ENCODE peak calls at places on chromosomes 16 and 17, in seven cellular contexts. One of them, this sample, is unnamed.

GRCh38 chr16:28538733-28539596 is at the start of gene NUPR1:
- DNase-seq in activated CD8-positive, alpha-beta memory T cell treated with anti-CD3 and anti-CD28 coated beads, Interleukin-2, amount 50 U/mL, for 4 hours: no peak
- DNase-seq in stimulated activated CD8-positive, alpha-beta memory T cell treated with anti-CD3 and anti-CD28 coated beads, Interleukin-7, amount 100 ng/mL, for 24 hours: no peak
- DNase-seq in stimulated activated CD4-positive, alpha-beta T cell treated with anti-CD3 and anti-CD28 coated beads, Interleukin-2, amount 100 ng/mL, for 48 hours: no peak
- DNase-seq in T-helper 2 cell: no peak
- DNase-seq in K562: no peak
- DNase-seq in M059J: peak
- DNase-seq in this sample: peak

GRCh38 chr16:59432934-59433333 is 698.8 kb upstream of the GOT2 start:
- DNase-seq in stimulated activated CD8-positive, alpha-beta memory T cell treated with anti-CD3 and anti-CD28 coated beads, Interleukin-7, amount 100 ng/mL, for 24 hours: no peak
- DNase-seq in stimulated activated CD4-positive, alpha-beta T cell treated with anti-CD3 and anti-CD28 coated beads, Interleukin-2, amount 100 ng/mL, for 48 hours: no peak
- DNase-seq in K562: no peak
- DNase-seq in T-helper 2 cell: no peak
- DNase-seq in activated CD8-positive, alpha-beta memory T cell treated with anti-CD3 and anti-CD28 coated beads, Interleukin-2, amount 50 U/mL, for 4 hours: no peak
- DNase-seq in M059J: peak
- DNase-seq in this sample: no peak

GRCh38 chr17:79074650-79075432 is at the start of gene ENGASE:
- DNase-seq in T-helper 2 cell: peak
- DNase-seq in K562: peak
- DNase-seq in activated CD8-positive, alpha-beta memory T cell treated with anti-CD3 and anti-CD28 coated beads, Interleukin-2, amount 50 U/mL, for 4 hours: peak
- DNase-seq in stimulated activated CD8-positive, alpha-beta memory T cell treated with anti-CD3 and anti-CD28 coated beads, Interleukin-7, amount 100 ng/mL, for 24 hours: peak
- DNase-seq in M059J: peak
- DNase-seq in stimulated activated CD4-positive, alpha-beta T cell treated with anti-CD3 and anti-CD28 coated beads, Interleukin-2, amount 100 ng/mL, for 48 hours: peak
- DNase-seq in this sample: peak

GRCh38 chr16:47056704-47057630 is 83.5 kb upstream of the DNAJA2 start:
- DNase-seq in M059J: no peak
- DNase-seq in K562: no peak
- DNase-seq in T-helper 2 cell: no peak
- DNase-seq in stimulated activated CD8-positive, alpha-beta memory T cell treated with anti-CD3 and anti-CD28 coated beads, Interleukin-7, amount 100 ng/mL, for 24 hours: no peak
- DNase-seq in stimulated activated CD4-positive, alpha-beta T cell treated with anti-CD3 and anti-CD28 coated beads, Interleukin-2, amount 100 ng/mL, for 48 hours: no peak
- DNase-seq in activated CD8-positive, alpha-beta memory T cell treated with anti-CD3 and anti-CD28 coated beads, Interleukin-2, amount 50 U/mL, for 4 hours: no peak
- DNase-seq in this sample: no peak

GRCh38 chr16:85123891-85124635 is 11.8 kb upstream of the CIBAR2 start:
- DNase-seq in K562: no peak
- DNase-seq in T-helper 2 cell: no peak
- DNase-seq in stimulated activated CD8-positive, alpha-beta memory T cell treated with anti-CD3 and anti-CD28 coated beads, Interleukin-7, amount 100 ng/mL, for 24 hours: no peak
- DNase-seq in stimulated activated CD4-positive, alpha-beta T cell treated with anti-CD3 and anti-CD28 coated beads, Interleukin-2, amount 100 ng/mL, for 48 hours: no peak
- DNase-seq in activated CD8-positive, alpha-beta memory T cell treated with anti-CD3 and anti-CD28 coated beads, Interleukin-2, amount 50 U/mL, for 4 hours: no peak
- DNase-seq in M059J: peak
- DNase-seq in this sample: no peak

GRCh38 chr16:1152651-1153259 is at the start of gene CACNA1H:
- DNase-seq in stimulated activated CD8-positive, alpha-beta memory T cell treated with anti-CD3 and anti-CD28 coated beads, Interleukin-7, amount 100 ng/mL, for 24 hours: peak
- DNase-seq in T-helper 2 cell: peak
- DNase-seq in stimulated activated CD4-positive, alpha-beta T cell treated with anti-CD3 and anti-CD28 coated beads, Interleukin-2, amount 100 ng/mL, for 48 hours: peak
- DNase-seq in activated CD8-positive, alpha-beta memory T cell treated with anti-CD3 and anti-CD28 coated beads, Interleukin-2, amount 50 U/mL, for 4 hours: peak
- DNase-seq in K562: peak
- DNase-seq in M059J: no peak
- DNase-seq in this sample: no peak

GRCh38 chr16:10940501-10941079 is 1.7 kb downstream of the DEXI start:
- DNase-seq in stimulated activated CD4-positive, alpha-beta T cell treated with anti-CD3 and anti-CD28 coated beads, Interleukin-2, amount 100 ng/mL, for 48 hours: no peak
- DNase-seq in stimulated activated CD8-positive, alpha-beta memory T cell treated with anti-CD3 and anti-CD28 coated beads, Interleukin-7, amount 100 ng/mL, for 24 hours: no peak
- DNase-seq in T-helper 2 cell: no peak
- DNase-seq in K562: no peak
- DNase-seq in M059J: peak
- DNase-seq in activated CD8-positive, alpha-beta memory T cell treated with anti-CD3 and anti-CD28 coated beads, Interleukin-2, amount 50 U/mL, for 4 hours: no peak
- DNase-seq in this sample: no peak

GRCh38 chr16:58661199-58661830 is 23.3 kb downstream of the SLC38A7 start:
- DNase-seq in T-helper 2 cell: no peak
- DNase-seq in stimulated activated CD4-positive, alpha-beta T cell treated with anti-CD3 and anti-CD28 coated beads, Interleukin-2, amount 100 ng/mL, for 48 hours: no peak
- DNase-seq in M059J: peak
- DNase-seq in K562: peak
- DNase-seq in activated CD8-positive, alpha-beta memory T cell treated with anti-CD3 and anti-CD28 coated beads, Interleukin-2, amount 50 U/mL, for 4 hours: no peak
- DNase-seq in stimulated activated CD8-positive, alpha-beta memory T cell treated with anti-CD3 and anti-CD28 coated beads, Interleukin-7, amount 100 ng/mL, for 24 hours: no peak
- DNase-seq in this sample: no peak

GRCh38 chr17:50147841-50148225 is 2.6 kb downstream of the PPP1R9B start:
- DNase-seq in T-helper 2 cell: no peak
- DNase-seq in stimulated activated CD8-positive, alpha-beta memory T cell treated with anti-CD3 and anti-CD28 coated beads, Interleukin-7, amount 100 ng/mL, for 24 hours: no peak
- DNase-seq in stimulated activated CD4-positive, alpha-beta T cell treated with anti-CD3 and anti-CD28 coated beads, Interleukin-2, amount 100 ng/mL, for 48 hours: no peak
- DNase-seq in activated CD8-positive, alpha-beta memory T cell treated with anti-CD3 and anti-CD28 coated beads, Interleukin-2, amount 50 U/mL, for 4 hours: no peak
- DNase-seq in K562: no peak
- DNase-seq in M059J: peak
- DNase-seq in this sample: no peak

GRCh38 chr16:78289844-78290277 is 190.4 kb downstream of the WWOX start:
- DNase-seq in stimulated activated CD8-positive, alpha-beta memory T cell treated with anti-CD3 and anti-CD28 coated beads, Interleukin-7, amount 100 ng/mL, for 24 hours: no peak
- DNase-seq in stimulated activated CD4-positive, alpha-beta T cell treated with anti-CD3 and anti-CD28 coated beads, Interleukin-2, amount 100 ng/mL, for 48 hours: no peak
- DNase-seq in T-helper 2 cell: no peak
- DNase-seq in K562: no peak
- DNase-seq in activated CD8-positive, alpha-beta memory T cell treated with anti-CD3 and anti-CD28 coated beads, Interleukin-2, amount 50 U/mL, for 4 hours: no peak
- DNase-seq in M059J: no peak
- DNase-seq in this sample: no peak

GRCh38 chr17:32646941-32647340 is 160.1 kb downstream of the CDK5R1 start:
- DNase-seq in M059J: no peak
- DNase-seq in stimulated activated CD8-positive, alpha-beta memory T cell treated with anti-CD3 and anti-CD28 coated beads, Interleukin-7, amount 100 ng/mL, for 24 hours: no peak
- DNase-seq in activated CD8-positive, alpha-beta memory T cell treated with anti-CD3 and anti-CD28 coated beads, Interleukin-2, amount 50 U/mL, for 4 hours: no peak
- DNase-seq in stimulated activated CD4-positive, alpha-beta T cell treated with anti-CD3 and anti-CD28 coated beads, Interleukin-2, amount 100 ng/mL, for 48 hours: no peak
- DNase-seq in T-helper 2 cell: no peak
- DNase-seq in K562: no peak
- DNase-seq in this sample: no peak

GRCh38 chr17:31598388-31598760 is 206.9 kb downstream of the RAB11FIP4 start:
- DNase-seq in T-helper 2 cell: no peak
- DNase-seq in activated CD8-positive, alpha-beta memory T cell treated with anti-CD3 and anti-CD28 coated beads, Interleukin-2, amount 50 U/mL, for 4 hours: no peak
- DNase-seq in stimulated activated CD4-positive, alpha-beta T cell treated with anti-CD3 and anti-CD28 coated beads, Interleukin-2, amount 100 ng/mL, for 48 hours: no peak
- DNase-seq in K562: no peak
- DNase-seq in stimulated activated CD8-positive, alpha-beta memory T cell treated with anti-CD3 and anti-CD28 coated beads, Interleukin-7, amount 100 ng/mL, for 24 hours: no peak
- DNase-seq in M059J: no peak
- DNase-seq in this sample: no peak

GRCh38 chr16:84281077-84281476 is 13.6 kb upstream of the WFDC1 start:
- DNase-seq in stimulated activated CD8-positive, alpha-beta memory T cell treated with anti-CD3 and anti-CD28 coated beads, Interleukin-7, amount 100 ng/mL, for 24 hours: no peak
- DNase-seq in activated CD8-positive, alpha-beta memory T cell treated with anti-CD3 and anti-CD28 coated beads, Interleukin-2, amount 50 U/mL, for 4 hours: no peak
- DNase-seq in T-helper 2 cell: no peak
- DNase-seq in M059J: no peak
- DNase-seq in stimulated activated CD4-positive, alpha-beta T cell treated with anti-CD3 and anti-CD28 coated beads, Interleukin-2, amount 100 ng/mL, for 48 hours: no peak
- DNase-seq in K562: peak
- DNase-seq in this sample: no peak

GRCh38 chr16:24507959-24508358 is 31.4 kb upstream of the RBBP6 start:
- DNase-seq in K562: no peak
- DNase-seq in activated CD8-positive, alpha-beta memory T cell treated with anti-CD3 and anti-CD28 coated beads, Interleukin-2, amount 50 U/mL, for 4 hours: no peak
- DNase-seq in M059J: no peak
- DNase-seq in T-helper 2 cell: no peak
- DNase-seq in stimulated activated CD4-positive, alpha-beta T cell treated with anti-CD3 and anti-CD28 coated beads, Interleukin-2, amount 100 ng/mL, for 48 hours: no peak
- DNase-seq in stimulated activated CD8-positive, alpha-beta memory T cell treated with anti-CD3 and anti-CD28 coated beads, Interleukin-7, amount 100 ng/mL, for 24 hours: no peak
- DNase-seq in this sample: no peak

GRCh38 chr16:2514333-2515179 is 804 bp downstream of the ATP6V0C start:
- DNase-seq in T-helper 2 cell: peak
- DNase-seq in M059J: no peak
- DNase-seq in K562: peak
- DNase-seq in stimulated activated CD8-positive, alpha-beta memory T cell treated with anti-CD3 and anti-CD28 coated beads, Interleukin-7, amount 100 ng/mL, for 24 hours: no peak
- DNase-seq in activated CD8-positive, alpha-beta memory T cell treated with anti-CD3 and anti-CD28 coated beads, Interleukin-2, amount 50 U/mL, for 4 hours: no peak
- DNase-seq in stimulated activated CD4-positive, alpha-beta T cell treated with anti-CD3 and anti-CD28 coated beads, Interleukin-2, amount 100 ng/mL, for 48 hours: no peak
- DNase-seq in this sample: no peak

GRCh38 chr16:49902908-49903307 is 47.0 kb upstream of the ZNF423 start:
- DNase-seq in K562: no peak
- DNase-seq in activated CD8-positive, alpha-beta memory T cell treated with anti-CD3 and anti-CD28 coated beads, Interleukin-2, amount 50 U/mL, for 4 hours: no peak
- DNase-seq in M059J: no peak
- DNase-seq in stimulated activated CD8-positive, alpha-beta memory T cell treated with anti-CD3 and anti-CD28 coated beads, Interleukin-7, amount 100 ng/mL, for 24 hours: no peak
- DNase-seq in stimulated activated CD4-positive, alpha-beta T cell treated with anti-CD3 and anti-CD28 coated beads, Interleukin-2, amount 100 ng/mL, for 48 hours: no peak
- DNase-seq in T-helper 2 cell: no peak
- DNase-seq in this sample: no peak

GRCh38 chr17:80261159-80261894 is 675 bp downstream of the RNF213 start:
- DNase-seq in K562: peak
- DNase-seq in M059J: peak
- DNase-seq in stimulated activated CD4-positive, alpha-beta T cell treated with anti-CD3 and anti-CD28 coated beads, Interleukin-2, amount 100 ng/mL, for 48 hours: peak
- DNase-seq in T-helper 2 cell: peak
- DNase-seq in activated CD8-positive, alpha-beta memory T cell treated with anti-CD3 and anti-CD28 coated beads, Interleukin-2, amount 50 U/mL, for 4 hours: peak
- DNase-seq in stimulated activated CD8-positive, alpha-beta memory T cell treated with anti-CD3 and anti-CD28 coated beads, Interleukin-7, amount 100 ng/mL, for 24 hours: no peak
- DNase-seq in this sample: peak

GRCh38 chr16:55091213-55091870 is 160.7 kb downstream of the IRX5 start:
- DNase-seq in stimulated activated CD4-positive, alpha-beta T cell treated with anti-CD3 and anti-CD28 coated beads, Interleukin-2, amount 100 ng/mL, for 48 hours: no peak
- DNase-seq in M059J: no peak
- DNase-seq in stimulated activated CD8-positive, alpha-beta memory T cell treated with anti-CD3 and anti-CD28 coated beads, Interleukin-7, amount 100 ng/mL, for 24 hours: no peak
- DNase-seq in T-helper 2 cell: no peak
- DNase-seq in activated CD8-positive, alpha-beta memory T cell treated with anti-CD3 and anti-CD28 coated beads, Interleukin-2, amount 50 U/mL, for 4 hours: no peak
- DNase-seq in K562: no peak
- DNase-seq in this sample: no peak

GRCh38 chr17:53032861-53033271 is 789.9 kb upstream of the KIF2B start:
- DNase-seq in T-helper 2 cell: no peak
- DNase-seq in stimulated activated CD8-positive, alpha-beta memory T cell treated with anti-CD3 and anti-CD28 coated beads, Interleukin-7, amount 100 ng/mL, for 24 hours: no peak
- DNase-seq in stimulated activated CD4-positive, alpha-beta T cell treated with anti-CD3 and anti-CD28 coated beads, Interleukin-2, amount 100 ng/mL, for 48 hours: no peak
- DNase-seq in M059J: peak
- DNase-seq in activated CD8-positive, alpha-beta memory T cell treated with anti-CD3 and anti-CD28 coated beads, Interleukin-2, amount 50 U/mL, for 4 hours: no peak
- DNase-seq in K562: no peak
- DNase-seq in this sample: no peak

GRCh38 chr17:76840884-76841775 is 27.1 kb upstream of the MGAT5B start:
- DNase-seq in stimulated activated CD4-positive, alpha-beta T cell treated with anti-CD3 and anti-CD28 coated beads, Interleukin-2, amount 100 ng/mL, for 48 hours: no peak
- DNase-seq in T-helper 2 cell: no peak
- DNase-seq in activated CD8-positive, alpha-beta memory T cell treated with anti-CD3 and anti-CD28 coated beads, Interleukin-2, amount 50 U/mL, for 4 hours: no peak
- DNase-seq in K562: peak
- DNase-seq in stimulated activated CD8-positive, alpha-beta memory T cell treated with anti-CD3 and anti-CD28 coated beads, Interleukin-7, amount 100 ng/mL, for 24 hours: no peak
- DNase-seq in M059J: peak
- DNase-seq in this sample: no peak

GRCh38 chr16:85891033-85891775 is 7.8 kb upstream of the IRF8 start:
- DNase-seq in T-helper 2 cell: no peak
- DNase-seq in K562: no peak
- DNase-seq in stimulated activated CD8-positive, alpha-beta memory T cell treated with anti-CD3 and anti-CD28 coated beads, Interleukin-7, amount 100 ng/mL, for 24 hours: no peak
- DNase-seq in activated CD8-positive, alpha-beta memory T cell treated with anti-CD3 and anti-CD28 coated beads, Interleukin-2, amount 50 U/mL, for 4 hours: no peak
- DNase-seq in stimulated activated CD4-positive, alpha-beta T cell treated with anti-CD3 and anti-CD28 coated beads, Interleukin-2, amount 100 ng/mL, for 48 hours: no peak
- DNase-seq in M059J: peak
- DNase-seq in this sample: no peak

GRCh38 chr16:10827691-10828341 is 9.2 kb upstream of the TVP23A start:
- DNase-seq in stimulated activated CD8-positive, alpha-beta memory T cell treated with anti-CD3 and anti-CD28 coated beads, Interleukin-7, amount 100 ng/mL, for 24 hours: no peak
- DNase-seq in activated CD8-positive, alpha-beta memory T cell treated with anti-CD3 and anti-CD28 coated beads, Interleukin-2, amount 50 U/mL, for 4 hours: no peak
- DNase-seq in M059J: peak
- DNase-seq in stimulated activated CD4-positive, alpha-beta T cell treated with anti-CD3 and anti-CD28 coated beads, Interleukin-2, amount 100 ng/mL, for 48 hours: no peak
- DNase-seq in K562: no peak
- DNase-seq in T-helper 2 cell: no peak
- DNase-seq in this sample: no peak

GRCh38 chr17:27207073-27207511 is 86.8 kb upstream of the WSB1 start:
- DNase-seq in activated CD8-positive, alpha-beta memory T cell treated with anti-CD3 and anti-CD28 coated beads, Interleukin-2, amount 50 U/mL, for 4 hours: no peak
- DNase-seq in T-helper 2 cell: no peak
- DNase-seq in stimulated activated CD8-positive, alpha-beta memory T cell treated with anti-CD3 and anti-CD28 coated beads, Interleukin-7, amount 100 ng/mL, for 24 hours: no peak
- DNase-seq in stimulated activated CD4-positive, alpha-beta T cell treated with anti-CD3 and anti-CD28 coated beads, Interleukin-2, amount 100 ng/mL, for 48 hours: no peak
- DNase-seq in K562: no peak
- DNase-seq in M059J: peak
- DNase-seq in this sample: no peak

GRCh38 chr17:71423871-71424546 is 696.8 kb upstream of the SOX9 start:
- DNase-seq in stimulated activated CD4-positive, alpha-beta T cell treated with anti-CD3 and anti-CD28 coated beads, Interleukin-2, amount 100 ng/mL, for 48 hours: no peak
- DNase-seq in M059J: peak
- DNase-seq in activated CD8-positive, alpha-beta memory T cell treated with anti-CD3 and anti-CD28 coated beads, Interleukin-2, amount 50 U/mL, for 4 hours: no peak
- DNase-seq in T-helper 2 cell: no peak
- DNase-seq in K562: no peak
- DNase-seq in stimulated activated CD8-positive, alpha-beta memory T cell treated with anti-CD3 and anti-CD28 coated beads, Interleukin-7, amount 100 ng/mL, for 24 hours: no peak
- DNase-seq in this sample: no peak

GRCh38 chr17:79026345-79027273 is 2.6 kb downstream of the C1QTNF1 start:
- DNase-seq in M059J: peak
- DNase-seq in activated CD8-positive, alpha-beta memory T cell treated with anti-CD3 and anti-CD28 coated beads, Interleukin-2, amount 50 U/mL, for 4 hours: no peak
- DNase-seq in stimulated activated CD8-positive, alpha-beta memory T cell treated with anti-CD3 and anti-CD28 coated beads, Interleukin-7, amount 100 ng/mL, for 24 hours: no peak
- DNase-seq in T-helper 2 cell: no peak
- DNase-seq in stimulated activated CD4-positive, alpha-beta T cell treated with anti-CD3 and anti-CD28 coated beads, Interleukin-2, amount 100 ng/mL, for 48 hours: no peak
- DNase-seq in K562: no peak
- DNase-seq in this sample: peak

GRCh38 chr16:35575432-35575821 is 2116.0 kb downstream of the TP53TG3F start:
- DNase-seq in T-helper 2 cell: no peak
- DNase-seq in K562: no peak
- DNase-seq in activated CD8-positive, alpha-beta memory T cell treated with anti-CD3 and anti-CD28 coated beads, Interleukin-2, amount 50 U/mL, for 4 hours: no peak
- DNase-seq in M059J: no peak
- DNase-seq in stimulated activated CD8-positive, alpha-beta memory T cell treated with anti-CD3 and anti-CD28 coated beads, Interleukin-7, amount 100 ng/mL, for 24 hours: no peak
- DNase-seq in stimulated activated CD4-positive, alpha-beta T cell treated with anti-CD3 and anti-CD28 coated beads, Interleukin-2, amount 100 ng/mL, for 48 hours: no peak
- DNase-seq in this sample: no peak

GRCh38 chr17:19386276-19386863 is 620 bp downstream of the MFAP4 start:
- DNase-seq in stimulated activated CD4-positive, alpha-beta T cell treated with anti-CD3 and anti-CD28 coated beads, Interleukin-2, amount 100 ng/mL, for 48 hours: no peak
- DNase-seq in T-helper 2 cell: no peak
- DNase-seq in activated CD8-positive, alpha-beta memory T cell treated with anti-CD3 and anti-CD28 coated beads, Interleukin-2, amount 50 U/mL, for 4 hours: no peak
- DNase-seq in M059J: peak
- DNase-seq in stimulated activated CD8-positive, alpha-beta memory T cell treated with anti-CD3 and anti-CD28 coated beads, Interleukin-7, amount 100 ng/mL, for 24 hours: no peak
- DNase-seq in K562: no peak
- DNase-seq in this sample: peak

GRCh38 chr17:40511667-40512221 is 10.3 kb upstream of the TNS4 start:
- DNase-seq in M059J: no peak
- DNase-seq in T-helper 2 cell: no peak
- DNase-seq in stimulated activated CD4-positive, alpha-beta T cell treated with anti-CD3 and anti-CD28 coated beads, Interleukin-2, amount 100 ng/mL, for 48 hours: no peak
- DNase-seq in K562: no peak
- DNase-seq in activated CD8-positive, alpha-beta memory T cell treated with anti-CD3 and anti-CD28 coated beads, Interleukin-2, amount 50 U/mL, for 4 hours: no peak
- DNase-seq in stimulated activated CD8-positive, alpha-beta memory T cell treated with anti-CD3 and anti-CD28 coated beads, Interleukin-7, amount 100 ng/mL, for 24 hours: no peak
- DNase-seq in this sample: no peak

GRCh38 chr17:79748296-79749099 is 17.8 kb downstream of the ENPP7 start:
- DNase-seq in stimulated activated CD4-positive, alpha-beta T cell treated with anti-CD3 and anti-CD28 coated beads, Interleukin-2, amount 100 ng/mL, for 48 hours: no peak
- DNase-seq in activated CD8-positive, alpha-beta memory T cell treated with anti-CD3 and anti-CD28 coated beads, Interleukin-2, amount 50 U/mL, for 4 hours: no peak
- DNase-seq in M059J: no peak
- DNase-seq in stimulated activated CD8-positive, alpha-beta memory T cell treated with anti-CD3 and anti-CD28 coated beads, Interleukin-7, amount 100 ng/mL, for 24 hours: no peak
- DNase-seq in T-helper 2 cell: no peak
- DNase-seq in K562: no peak
- DNase-seq in this sample: no peak

GRCh38 chr17:14297161-14297851 is 3.6 kb upstream of the HS3ST3B1 start:
- DNase-seq in stimulated activated CD4-positive, alpha-beta T cell treated with anti-CD3 and anti-CD28 coated beads, Interleukin-2, amount 100 ng/mL, for 48 hours: no peak
- DNase-seq in M059J: peak
- DNase-seq in stimulated activated CD8-positive, alpha-beta memory T cell treated with anti-CD3 and anti-CD28 coated beads, Interleukin-7, amount 100 ng/mL, for 24 hours: no peak
- DNase-seq in K562: no peak
- DNase-seq in activated CD8-positive, alpha-beta memory T cell treated with anti-CD3 and anti-CD28 coated beads, Interleukin-2, amount 50 U/mL, for 4 hours: peak
- DNase-seq in T-helper 2 cell: peak
- DNase-seq in this sample: no peak

GRCh38 chr16:23060458-23061320 is 88.6 kb downstream of the USP31 start:
- DNase-seq in M059J: peak
- DNase-seq in T-helper 2 cell: no peak
- DNase-seq in K562: peak
- DNase-seq in stimulated activated CD8-positive, alpha-beta memory T cell treated with anti-CD3 and anti-CD28 coated beads, Interleukin-7, amount 100 ng/mL, for 24 hours: peak
- DNase-seq in activated CD8-positive, alpha-beta memory T cell treated with anti-CD3 and anti-CD28 coated beads, Interleukin-2, amount 50 U/mL, for 4 hours: peak
- DNase-seq in stimulated activated CD4-positive, alpha-beta T cell treated with anti-CD3 and anti-CD28 coated beads, Interleukin-2, amount 100 ng/mL, for 48 hours: peak
- DNase-seq in this sample: peak

GRCh38 chr16:78822509-78822908 is 723.1 kb downstream of the WWOX start:
- DNase-seq in activated CD8-positive, alpha-beta memory T cell treated with anti-CD3 and anti-CD28 coated beads, Interleukin-2, amount 50 U/mL, for 4 hours: no peak
- DNase-seq in K562: no peak
- DNase-seq in stimulated activated CD4-positive, alpha-beta T cell treated with anti-CD3 and anti-CD28 coated beads, Interleukin-2, amount 100 ng/mL, for 48 hours: no peak
- DNase-seq in stimulated activated CD8-positive, alpha-beta memory T cell treated with anti-CD3 and anti-CD28 coated beads, Interleukin-7, amount 100 ng/mL, for 24 hours: no peak
- DNase-seq in M059J: no peak
- DNase-seq in T-helper 2 cell: no peak
- DNase-seq in this sample: no peak

GRCh38 chr17:50469005-50469605 is 425 bp upstream of the CHAD start:
- DNase-seq in T-helper 2 cell: no peak
- DNase-seq in M059J: no peak
- DNase-seq in K562: no peak
- DNase-seq in activated CD8-positive, alpha-beta memory T cell treated with anti-CD3 and anti-CD28 coated beads, Interleukin-2, amount 50 U/mL, for 4 hours: no peak
- DNase-seq in stimulated activated CD4-positive, alpha-beta T cell treated with anti-CD3 and anti-CD28 coated beads, Interleukin-2, amount 100 ng/mL, for 48 hours: no peak
- DNase-seq in stimulated activated CD8-positive, alpha-beta memory T cell treated with anti-CD3 and anti-CD28 coated beads, Interleukin-7, amount 100 ng/mL, for 24 hours: no peak
- DNase-seq in this sample: no peak

GRCh38 chr17:28384281-28385036 is 13.0 kb downstream of the SARM1 start:
- DNase-seq in stimulated activated CD8-positive, alpha-beta memory T cell treated with anti-CD3 and anti-CD28 coated beads, Interleukin-7, amount 100 ng/mL, for 24 hours: no peak
- DNase-seq in T-helper 2 cell: peak
- DNase-seq in activated CD8-positive, alpha-beta memory T cell treated with anti-CD3 and anti-CD28 coated beads, Interleukin-2, amount 50 U/mL, for 4 hours: peak
- DNase-seq in stimulated activated CD4-positive, alpha-beta T cell treated with anti-CD3 and anti-CD28 coated beads, Interleukin-2, amount 100 ng/mL, for 48 hours: peak
- DNase-seq in M059J: no peak
- DNase-seq in K562: no peak
- DNase-seq in this sample: no peak

GRCh38 chr17:29051194-29051593 is 8.3 kb downstream of the PIPOX start:
- DNase-seq in stimulated activated CD4-positive, alpha-beta T cell treated with anti-CD3 and anti-CD28 coated beads, Interleukin-2, amount 100 ng/mL, for 48 hours: no peak
- DNase-seq in T-helper 2 cell: no peak
- DNase-seq in activated CD8-positive, alpha-beta memory T cell treated with anti-CD3 and anti-CD28 coated beads, Interleukin-2, amount 50 U/mL, for 4 hours: no peak
- DNase-seq in stimulated activated CD8-positive, alpha-beta memory T cell treated with anti-CD3 and anti-CD28 coated beads, Interleukin-7, amount 100 ng/mL, for 24 hours: no peak
- DNase-seq in K562: no peak
- DNase-seq in M059J: no peak
- DNase-seq in this sample: no peak